ENCODE peak calls at places on chromosomes 13 and 19, in seven cellular contexts. R is lower lobe of right lung; V is lung; T is cardiac muscle cell; F is CD4-positive, alpha-beta memory T cell; G is colonic mucosa; U is upper lobe of right lung. I is an unnamed sample.

GRCh38 chr19:18518639-18519038 is 3.2 kb downstream of the ELL start:
- DNase-seq in R (no peak), V (no peak), T (no peak), F (no peak), G (no peak), U (no peak), I (no peak)

GRCh38 chr13:29753593-29754485 is 96.6 kb downstream of the UBL3 start:
- DNase-seq in R (no peak), V (no peak), T (no peak), F (no peak), G (no peak), U (no peak), I (no peak)

GRCh38 chr13:33123066-33123940 is 107.1 kb downstream of the KL start:
- DNase-seq in R (peak), V (no peak), T (peak), F (no peak), G (no peak), U (no peak), I (no peak)

GRCh38 chr19:45160870-45161714 is at the start of gene NKPD1:
- DNase-seq in R (peak), V (peak), T (no peak), F (no peak), G (peak), U (peak), I (no peak)

GRCh38 chr13:59176775-59177174 is 987.0 kb downstream of the DIAPH3 start:
- DNase-seq in R (no peak), V (no peak), T (no peak), F (no peak), G (no peak), U (no peak), I (no peak)

GRCh38 chr13:28636078-28636477 is 22.9 kb upstream of the POMP start:
- DNase-seq in R (no peak), V (no peak), T (no peak), F (no peak), G (no peak), U (no peak), I (no peak)

GRCh38 chr19:19562665-19563347 is 24.7 kb downstream of the CILP2 start:
- DNase-seq in R (no peak), V (no peak), T (no peak), F (peak), G (no peak), U (no peak), I (no peak)

GRCh38 chr13:31629085-31629785 is 110.1 kb upstream of the RXFP2 start:
- DNase-seq in R (no peak), V (no peak), T (no peak), F (no peak), G (no peak), U (no peak), I (no peak)

GRCh38 chr19:58279042-58279924 is 528 bp downstream of the ZNF8 start:
- DNase-seq in R (peak), V (peak), T (peak), F (peak), G (peak), U (peak), I (peak)

GRCh38 chr13:95087746-95088305 is 213.4 kb downstream of the ABCC4 start:
- DNase-seq in R (no peak), V (no peak), T (no peak), F (no peak), G (no peak), U (no peak), I (no peak)

GRCh38 chr19:16419671-16420394 is 51.9 kb downstream of the EPS15L1 start:
- DNase-seq in R (no peak), V (no peak), T (peak), F (no peak), G (no peak), U (no peak), I (no peak)

GRCh38 chr19:18167975-18168645 is 5.5 kb upstream of the IFI30 start:
- DNase-seq in R (peak), V (no peak), T (peak), F (peak), G (no peak), U (peak), I (no peak)

GRCh38 chr13:59776924-59777690 is 386.6 kb downstream of the DIAPH3 start:
- DNase-seq in R (no peak), V (no peak), T (no peak), F (no peak), G (no peak), U (no peak), I (no peak)

GRCh38 chr19:10000171-10000826 is 10.0 kb downstream of the COL5A3 start:
- DNase-seq in R (peak), V (peak), T (peak), F (peak), G (peak), U (peak), I (peak)

GRCh38 chr19:13817018-13817614 is 21.9 kb downstream of the ZSWIM4 start:
- DNase-seq in R (peak), V (peak), T (peak), F (no peak), G (peak), U (peak), I (no peak)

GRCh38 chr13:24002206-24002815 is 105.0 kb upstream of the C1QTNF9B start:
- DNase-seq in R (no peak), V (no peak), T (no peak), F (no peak), G (no peak), U (no peak), I (no peak)

GRCh38 chr19:55253842-55254624 is 4.8 kb downstream of the PPP6R1 start:
- DNase-seq in R (no peak), V (no peak), T (no peak), F (peak), G (no peak), U (peak), I (no peak)

GRCh38 chr19:17948474-17948966 is 15.7 kb downstream of the CCDC124 start:
- DNase-seq in R (no peak), V (no peak), T (no peak), F (no peak), G (no peak), U (no peak), I (no peak)

GRCh38 chr13:72295173-72295572 is 428.2 kb upstream of the DACH1 start:
- DNase-seq in R (no peak), V (no peak), T (no peak), F (no peak), G (no peak), U (no peak), I (no peak)

GRCh38 chr13:26095338-26095737 is 43.5 kb upstream of the SHISA2 start:
- DNase-seq in R (no peak), V (no peak), T (no peak), F (no peak), G (no peak), U (no peak), I (no peak)

GRCh38 chr13:35014606-35015005 is 72.5 kb downstream of the NBEA start:
- DNase-seq in R (no peak), V (no peak), T (no peak), F (no peak), G (no peak), U (no peak), I (no peak)

GRCh38 chr13:111272117-111272516 is 48.3 kb upstream of the TEX29 start:
- DNase-seq in R (no peak), V (no peak), T (no peak), F (no peak), G (no peak), U (no peak), I (no peak)
- H3K27ac ChIP-seq in R (no peak), V (no peak), T (no peak), F (no peak), G (no peak), U (no peak), I (no peak)

GRCh38 chr13:109355129-109355528 is 431.3 kb downstream of the IRS2 start:
- DNase-seq in R (no peak), V (no peak), T (no peak), F (no peak), G (no peak), U (no peak), I (no peak)
- H3K27ac ChIP-seq in R (no peak), V (no peak), T (no peak), F (no peak), G (no peak), U (no peak), I (no peak)

DNA sequence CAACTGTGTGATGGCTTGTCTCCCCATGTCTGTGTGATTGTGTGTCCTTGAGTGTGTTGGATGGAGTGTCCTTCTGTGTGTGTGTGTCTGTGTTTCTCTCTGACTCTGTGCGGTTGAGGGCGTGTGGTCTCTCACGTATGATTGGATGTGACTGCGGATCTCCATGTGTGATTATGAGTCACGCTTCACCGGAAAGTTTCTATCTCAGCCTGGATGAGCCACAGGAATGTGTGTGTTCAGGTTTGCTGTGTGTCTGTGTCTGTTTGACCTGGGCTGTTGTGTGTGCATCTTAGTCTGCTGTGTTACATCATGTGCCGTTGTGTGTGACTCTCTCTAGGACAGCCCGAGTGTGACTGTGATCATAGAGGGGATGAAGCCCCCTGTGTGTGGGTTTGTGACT is 15.5 kb upstream of the ZNF835 start:
- DNase-seq in R (no peak), V (no peak), T (no peak), F (no peak), G (no peak), U (no peak), I (no peak)
- H3K27ac ChIP-seq in R (no peak), V (no peak), T (no peak), F (no peak), G (no peak), U (no peak), I (no peak)

DNA sequence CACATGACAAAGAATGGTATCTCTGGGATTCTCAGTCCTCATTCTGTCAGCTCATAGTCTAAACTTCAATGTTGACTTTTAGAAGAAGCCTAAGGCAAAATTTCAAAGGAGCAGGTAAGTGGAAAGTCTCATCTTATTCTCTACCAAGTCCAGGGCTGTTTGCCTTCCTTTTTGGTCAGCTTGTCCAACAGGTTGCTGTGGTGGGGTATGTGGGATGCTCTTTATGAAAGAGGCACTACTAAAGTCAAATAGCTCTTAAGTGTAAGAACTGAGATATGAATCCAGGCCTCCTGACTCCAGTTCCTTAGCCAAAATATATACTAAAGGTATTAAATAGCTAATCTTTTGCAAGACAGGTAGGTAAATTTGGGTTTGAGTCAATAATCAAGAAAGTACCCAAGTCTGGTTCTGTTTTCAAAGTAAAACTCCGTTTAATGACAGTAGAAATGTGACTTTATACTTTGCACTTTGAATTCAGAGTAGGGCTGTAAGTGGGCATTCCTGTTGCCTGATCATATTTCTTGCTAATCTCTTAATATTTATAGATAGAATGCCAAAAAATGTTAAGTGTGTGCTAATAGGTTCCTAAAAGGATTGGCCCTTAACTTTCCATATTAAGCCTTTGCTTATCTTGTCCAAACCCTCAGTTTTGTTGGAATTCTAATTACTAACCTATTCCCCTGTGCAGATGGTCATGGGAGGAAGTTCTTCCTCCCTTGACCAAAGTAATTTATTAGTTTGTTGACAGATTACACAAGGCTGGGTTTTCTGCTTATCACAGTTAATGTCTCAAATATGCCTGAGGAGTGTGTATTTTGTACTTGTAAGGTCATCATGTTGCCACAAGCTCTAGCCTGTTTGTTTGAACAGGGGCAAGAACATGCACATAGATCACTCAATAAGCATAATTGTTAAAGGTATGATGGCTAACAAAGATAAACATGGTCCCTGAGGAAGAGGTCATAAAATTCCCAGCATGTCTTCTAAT is 540.9 kb upstream of the SPRY2 start:
- DNase-seq in R (no peak), V (no peak), T (no peak), F (no peak), G (no peak), U (no peak), I (no peak)
- H3K27ac ChIP-seq in R (no peak), V (no peak), T (no peak), F (no peak), G (no peak), U (no peak), I (no peak)

GRCh38 chr19:48493718-48494515 is 17.7 kb downstream of the LMTK3 start:
- DNase-seq in R (no peak), V (no peak), T (peak), F (no peak), G (no peak), U (no peak), I (no peak)
- H3K27ac ChIP-seq in R (peak), V (peak), T (no peak), F (no peak), G (no peak), U (peak), I (peak)

I was measured in right atrium auricular region.